ENCODE peak calls at places on chromosomes 5 and 9, in four cellular contexts. E is Karpas-422, T is fibroblast of lung, M is mesenchymal stem cell. A is an unnamed sample.

GRCh38 chr5:129063483-129064136 is 30.9 kb upstream of the ISOC1 start:
- DNase-seq in T (peak; percentile 18), M (no peak), E (no peak), A (no peak)

GRCh38 chr9:108722396-108722795 is 133.4 kb downstream of the ACTL7B start:
- DNase-seq in M (no peak), E (no peak), T (no peak), A (no peak)

GRCh38 chr5:178839319-178839704 is 20.4 kb upstream of the ZNF354B start:
- DNase-seq in M (no peak), T (no peak), E (peak; percentile 78), A (peak; percentile 72)

GRCh38 chr5:172569862-172570558 is 71.1 kb upstream of the NEURL1B start:
- DNase-seq in M (no peak), T (no peak), E (no peak), A (no peak)

GRCh38 chr5:85556464-85556863 is 1061.3 kb upstream of the COX7C start:
- DNase-seq in T (no peak), M (no peak), E (no peak), A (no peak)

GRCh38 chr5:43389679-43390329 is 22.4 kb downstream of the CCL28 start:
- DNase-seq in T (peak; percentile 80), E (peak; percentile 93), M (peak; percentile 92), A (peak; percentile 95)

GRCh38 chr5:151267481-151268275 is 14.7 kb downstream of the GM2A start:
- DNase-seq in M (no peak), T (no peak), E (no peak), A (peak; percentile 27)

GRCh38 chr5:78300464-78301045 is 6.1 kb upstream of the AP3B1 start:
- DNase-seq in M (peak; percentile 34), E (peak; percentile 73), T (no peak), A (no peak)

GRCh38 chr9:114284316-114285060 is 38.4 kb upstream of the ORM1 start:
- DNase-seq in T (no peak), M (no peak), E (no peak), A (peak; percentile 55)

GRCh38 chr9:17116400-17116837 is 18.4 kb upstream of the CNTLN start:
- DNase-seq in E (peak; percentile 82), M (peak; percentile 59), T (peak; percentile 33), A (peak; percentile 71)

GRCh38 chr5:137833463-137833862 is 34.2 kb upstream of the MYOT start:
- DNase-seq in E (no peak), T (peak; percentile 96), M (peak; percentile 50), A (peak; percentile 52)

GRCh38 chr9:131113655-131114563 is 11.5 kb upstream of the NUP214 start:
- DNase-seq in E (no peak), M (no peak), T (no peak), A (peak; percentile 46)

GRCh38 chr5:132422720-132423442 is 53.4 kb downstream of the SLC22A5 start:
- DNase-seq in M (peak; percentile 93), T (peak; percentile 57), E (peak; percentile 49), A (no peak)

GRCh38 chr5:77218263-77218662 is 7.8 kb downstream of the PDE8B start:
- DNase-seq in E (peak; percentile 40), T (no peak), M (peak; percentile 17), A (peak; percentile 78)

GRCh38 chr5:135593886-135594285 is 15.1 kb upstream of the CXCL14 start:
- DNase-seq in T (no peak), M (no peak), E (no peak), A (no peak)

GRCh38 chr5:181133610-181134231 is 2.8 kb upstream of the OR2V1 start:
- DNase-seq in M (peak; percentile 43), E (no peak), T (peak; percentile 60), A (peak; percentile 93)

GRCh38 chr5:106303911-106304310 is 1366.8 kb downstream of the EFNA5 start:
- DNase-seq in T (peak; percentile 70), E (no peak), M (no peak), A (no peak)

GRCh38 chr5:112576298-112576925 is 157.3 kb upstream of the EPB41L4A start:
- DNase-seq in T (no peak), M (no peak), E (no peak), A (peak; percentile 42)

GRCh38 chr9:93898502-93899426 is 56.4 kb downstream of the BARX1 start:
- DNase-seq in T (no peak), M (no peak), E (no peak), A (peak; percentile 79)

GRCh38 chr5:130978475-130978874 is 186.6 kb downstream of the HINT1 start:
- DNase-seq in T (peak; percentile 39), E (no peak), M (peak; percentile 30), A (no peak)

GRCh38 chr5:107929080-107929479 is 258.3 kb upstream of the EFNA5 start:
- DNase-seq in E (no peak), M (no peak), T (no peak), A (no peak)

GRCh38 chr9:5510360-5510931 is at the start of gene PDCD1LG2:
- DNase-seq in M (peak; percentile 89), T (peak; percentile 87), E (no peak), A (no peak)
- H2AFZ ChIP-seq in M (peak within 1 kb of the TSS; percentile 2), T (peak within 1 kb of the TSS; percentile 8), E (no peak within 1 kb of the TSS), A (peak within 1 kb of the TSS; percentile 81)

DNA sequence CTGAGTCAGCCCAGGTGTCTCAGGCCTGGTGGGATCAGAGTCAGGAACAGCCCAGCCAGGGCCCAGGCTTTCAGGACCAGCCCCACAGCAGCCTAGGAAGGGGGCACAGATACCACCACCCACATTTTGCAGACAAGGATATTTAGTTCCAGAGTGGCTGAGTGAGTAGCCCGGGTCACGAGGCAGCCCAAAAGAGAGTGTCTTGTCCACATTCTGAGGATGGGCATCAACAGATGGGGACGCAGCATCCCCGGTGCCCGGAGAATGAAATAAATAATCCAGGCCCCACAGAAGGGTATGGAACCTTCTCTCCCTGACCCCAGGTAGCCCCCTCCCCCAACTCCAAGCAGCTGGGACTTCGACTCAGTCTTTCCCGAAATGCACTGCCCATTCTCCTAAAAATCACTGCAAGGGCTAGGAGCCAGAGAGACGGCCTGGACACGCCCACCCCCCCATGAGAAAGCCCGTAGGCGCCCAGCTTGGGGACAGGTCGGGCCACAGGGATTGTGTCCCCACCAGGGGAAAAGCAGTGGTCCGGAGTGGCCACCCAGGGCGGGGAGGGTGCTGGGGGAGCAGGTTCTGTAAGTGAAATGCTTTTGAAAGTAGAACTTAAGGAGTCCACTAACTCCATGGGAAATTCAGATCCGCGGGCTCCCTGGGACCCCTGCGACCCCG is 6.9 kb downstream of the LHX3 start:
- DNase-seq in T (no peak), E (no peak), M (no peak), A (no peak)
- H2AFZ ChIP-seq in T (no peak overlapping the region), E (no peak overlapping the region), M (no peak overlapping the region), A (no peak overlapping the region)

DNA sequence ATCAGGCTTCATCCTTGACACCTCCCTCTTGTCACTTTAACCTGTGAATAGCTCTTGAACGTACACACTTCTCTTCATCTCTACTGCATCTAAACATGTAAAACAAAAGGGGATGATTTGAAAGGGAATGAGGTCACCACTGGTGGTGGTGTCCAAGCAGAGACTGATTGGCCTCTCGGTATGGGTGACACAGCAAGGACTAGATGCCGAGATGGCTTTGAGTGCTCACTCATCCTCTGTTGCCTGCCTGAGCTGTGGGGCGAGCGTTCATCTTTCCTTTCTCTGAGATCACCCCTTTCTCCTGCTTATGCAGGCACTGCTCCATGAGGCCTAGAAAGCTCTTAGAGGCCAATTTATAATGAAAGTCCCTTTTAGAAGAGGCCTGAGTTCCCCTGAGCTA is 51.9 kb downstream of the SEC61B start:
- DNase-seq in E (no peak), M (no peak), T (no peak), A (no peak)
- H2AFZ ChIP-seq in E (no peak overlapping the region), M (no peak overlapping the region), T (no peak overlapping the region), A (no peak overlapping the region)

DNA sequence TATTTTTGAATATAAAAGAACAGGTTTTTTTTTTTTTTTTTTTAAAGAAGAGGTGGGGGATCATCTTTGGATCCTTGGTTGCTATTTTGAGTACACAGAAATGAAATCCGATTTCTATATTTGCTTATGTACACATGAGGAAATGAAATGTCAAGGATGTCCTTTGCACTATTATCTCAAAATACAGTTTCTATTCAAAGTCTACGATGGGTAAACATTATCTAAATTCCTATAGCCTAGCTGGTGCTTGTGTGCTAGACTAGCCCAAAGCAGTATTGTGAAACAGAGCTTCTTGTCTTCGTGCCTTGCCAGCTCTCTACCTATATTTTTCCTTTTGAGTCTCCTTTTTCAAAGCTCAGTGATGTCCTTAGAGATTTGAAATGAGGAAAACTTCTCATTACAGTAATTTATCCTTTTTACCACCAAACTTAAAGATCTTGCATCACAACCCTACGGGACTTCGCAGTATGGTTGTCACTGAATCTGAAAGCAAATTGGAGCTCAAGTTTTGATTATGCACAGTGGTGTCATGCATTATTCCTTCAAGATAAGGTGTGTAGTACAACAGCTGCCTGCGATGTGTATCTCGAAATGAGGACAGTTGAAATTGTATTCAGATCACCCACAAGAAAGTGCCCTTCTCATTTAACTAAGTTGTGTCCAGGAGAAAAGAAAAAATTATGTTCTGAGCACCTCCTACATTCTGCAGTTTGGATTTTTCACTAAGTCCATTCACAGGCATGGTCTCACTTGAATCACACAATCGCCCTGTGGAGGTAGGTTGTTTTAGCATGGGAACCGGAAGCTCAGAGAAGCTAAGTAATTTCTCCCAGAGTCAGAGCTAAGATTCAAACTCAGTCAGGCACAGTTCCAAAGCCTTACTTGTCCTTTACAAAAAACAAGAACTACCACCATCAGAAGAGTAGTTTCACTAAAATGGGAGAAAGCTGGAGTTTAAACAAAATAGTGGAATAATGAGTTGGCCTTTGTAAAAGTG is 379.0 kb downstream of the GLIS3 start:
- DNase-seq in M (no peak), E (no peak), T (no peak), A (no peak)
- H2AFZ ChIP-seq in M (no peak overlapping the region), E (no peak overlapping the region), T (no peak overlapping the region), A (no peak overlapping the region)

GRCh38 chr9:101582593-101582992 is 12.2 kb downstream of the PPP3R2 start:
- DNase-seq in E (no peak), M (peak; percentile 6), T (peak; percentile 40), A (peak; percentile 81)
- H2AFZ ChIP-seq in E (no peak overlapping the region), M (no peak overlapping the region), T (no peak overlapping the region), A (no peak overlapping the region)

GRCh38 chr5:160419458-160420330 is 813 bp upstream of the SLU7 start:
- DNase-seq in M (no peak), T (no peak), E (peak; percentile 53), A (no peak)

GRCh38 chr5:160421625-160422258 is at the start of gene PTTG1:
- DNase-seq in E (peak; percentile 98), T (peak; percentile 97), M (peak; percentile 98), A (peak; percentile 89)

GRCh38 chr5:160420331-160420610 is 1.4 kb upstream of the PTTG1 start:
- DNase-seq in M (no peak), T (no peak), E (peak; percentile 64), A (no peak)

GRCh38 chr5:160418561-160419457 is at the start of gene SLU7:
- DNase-seq in M (peak; percentile 96), T (peak; percentile 95), E (peak; percentile 99), A (peak; percentile 95)

DNA sequence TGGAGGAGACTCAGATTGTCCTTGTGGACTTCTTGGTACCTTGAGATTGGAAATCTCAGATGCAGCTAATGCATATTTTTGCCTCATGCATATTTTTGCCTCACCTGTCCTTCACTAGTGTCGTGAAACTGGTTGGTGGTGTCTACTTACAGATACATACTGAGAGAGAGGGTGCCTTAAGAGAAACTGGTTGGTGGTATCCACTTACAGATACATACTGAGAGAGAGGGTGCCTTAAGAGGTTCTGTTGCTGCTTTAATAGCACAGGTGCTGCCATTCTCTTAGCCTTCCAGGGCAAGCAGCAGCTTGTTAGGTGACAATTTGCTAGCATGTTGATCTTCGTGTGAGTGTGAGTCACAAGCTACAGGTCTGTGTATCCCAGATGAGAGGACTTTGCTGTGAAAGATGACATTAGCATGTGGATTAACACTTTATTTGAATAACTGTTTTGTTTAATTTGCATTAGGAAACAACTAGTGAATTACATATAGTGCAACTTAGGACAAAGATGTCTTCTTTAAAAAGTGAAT is 1.4 kb downstream of the PTTG1 start:
- DNase-seq in T (no peak), E (no peak), M (no peak), A (no peak)
- H2AFZ ChIP-seq in T (no peak overlapping the region), E (no peak overlapping the region), M (no peak overlapping the region), A (peak overlapping the region; percentile 96)